ENCODE peak calls at places on chromosome 17, in four cellular contexts. M, X, V and Q are unnamed samples.

GRCh38 chr17:1495265-1495664 is 2.8 kb upstream of the MYO1C start:
- DNase-seq in V (no peak), X (no peak), M (no peak), Q (no peak)

GRCh38 chr17:65660947-65661346 is 99.5 kb upstream of the AXIN2 start:
- DNase-seq in V (no peak), X (no peak), M (no peak), Q (no peak)

GRCh38 chr17:67449065-67449464 is 72.0 kb downstream of the PITPNC1 start:
- DNase-seq in M (no peak), X (no peak), V (no peak), Q (no peak)

GRCh38 chr17:32943206-32943605 is 15.3 kb downstream of the TMEM98 start:
- DNase-seq in M (no peak), V (no peak), X (no peak), Q (no peak)

GRCh38 chr17:64747938-64748540 is 85.9 kb upstream of the SMURF2 start:
- DNase-seq in M (no peak), X (no peak), V (no peak), Q (no peak)

GRCh38 chr17:47423406-47424295 is 99.9 kb downstream of the EFCAB13 start:
- DNase-seq in V (peak; percentile 68), M (peak; percentile 23), X (peak; percentile 72), Q (peak; percentile 56)

GRCh38 chr17:18257747-18258355 is 687 bp downstream of the FLII start:
- DNase-seq in V (peak; percentile 87), M (peak; percentile 70), X (no peak), Q (peak; percentile 79)

GRCh38 chr17:48646183-48647102 is 20.3 kb upstream of the HOXB9 start:
- DNase-seq in V (peak; percentile 74), M (no peak), X (peak; percentile 75), Q (no peak)

GRCh38 chr17:45425984-45426413 is 6.7 kb downstream of the ARHGAP27 start:
- DNase-seq in M (no peak), V (peak; percentile 48), X (no peak), Q (peak; percentile 5)

GRCh38 chr17:45426561-45426960 is 6.1 kb downstream of the ARHGAP27 start:
- DNase-seq in V (no peak), M (no peak), X (no peak), Q (peak; percentile 3)

GRCh38 chr17:45423936-45424335 is 8.7 kb downstream of the ARHGAP27 start:
- DNase-seq in X (no peak), M (no peak), V (no peak), Q (no peak)

GRCh38 chr17:45424769-45425124 is 7.9 kb downstream of the ARHGAP27 start:
- DNase-seq in M (no peak), V (no peak), X (no peak), Q (no peak)

DNA sequence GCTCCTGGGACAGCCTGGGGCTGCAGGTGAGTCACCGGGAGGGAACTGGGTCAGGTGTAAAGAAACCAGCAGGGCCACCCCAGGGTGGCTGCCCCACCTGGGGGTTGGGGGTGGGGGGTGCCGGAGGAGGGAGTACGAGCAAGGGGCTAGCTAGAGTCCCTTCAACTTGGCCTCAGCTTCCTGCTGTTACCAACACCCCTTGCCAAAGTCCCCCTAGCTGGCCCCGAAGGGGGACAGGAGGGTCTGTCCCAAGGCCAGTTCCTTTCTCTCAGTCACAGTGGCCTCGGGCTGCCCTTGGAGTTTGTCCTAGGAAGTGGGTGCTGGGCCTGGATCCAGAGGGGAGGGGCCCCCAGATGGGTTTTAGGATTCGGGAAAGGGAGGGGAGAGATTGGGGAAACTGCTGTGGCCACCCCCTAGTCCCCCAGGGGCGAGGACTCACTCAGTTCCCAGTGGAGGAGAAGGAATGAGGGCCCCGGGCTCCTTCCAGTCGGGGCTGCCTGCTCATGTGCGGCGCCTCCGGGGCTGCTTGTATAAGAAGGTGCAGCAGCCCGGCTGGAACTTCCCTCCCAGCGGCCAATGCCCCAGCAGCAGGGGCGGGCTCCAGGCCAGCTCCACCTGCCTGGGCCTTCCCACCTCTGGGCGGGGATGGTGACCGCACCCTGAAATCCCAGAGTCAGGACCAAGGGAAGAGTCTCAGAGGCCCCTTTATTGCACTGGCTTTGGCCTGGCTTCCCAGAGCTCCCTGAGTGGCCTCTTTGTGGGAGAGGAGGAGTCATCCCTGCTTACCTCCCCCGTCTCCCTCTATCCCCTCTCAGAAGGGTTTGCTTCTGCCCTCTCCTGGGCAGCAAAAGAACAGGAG is 7.3 kb downstream of the ARHGAP27 start:
- DNase-seq in M (peak; percentile 97), V (peak; percentile 98), X (peak; percentile 82), Q (peak; percentile 94)
- H3K4me1 ChIP-seq in M (peaks cover 17% of the 10 kb centered on the region), V (no peaks in the 10 kb centered on the region), X (peaks cover 22% of the 10 kb centered on the region), Q (peaks cover 23% of the 10 kb centered on the region)

GRCh38 chr17:38967290-38967738 is at the start of gene FBXO47:
- DNase-seq in M (peak; percentile 82), V (peak; percentile 100), X (peak; percentile 92), Q (peak; percentile 93)
- H2AFZ ChIP-seq in M (peak within 1 kb of the TSS; percentile 84), V (peak within 1 kb of the TSS; percentile 61), X (peak within 1 kb of the TSS; percentile 93), Q (peak within 1 kb of the TSS; percentile 96)

GRCh38 chr17:49910094-49910857 is 58.7 kb upstream of the DLX4 start:
- DNase-seq in V (peak; percentile 90), X (peak; percentile 82), M (peak; percentile 80), Q (peak; percentile 84)
- H3K4me2 ChIP-seq in V (peak overlapping the region; percentile 78), X (peak overlapping the region; percentile 88), M (peak overlapping the region; percentile 64), Q (peak overlapping the region; percentile 97)

DNA sequence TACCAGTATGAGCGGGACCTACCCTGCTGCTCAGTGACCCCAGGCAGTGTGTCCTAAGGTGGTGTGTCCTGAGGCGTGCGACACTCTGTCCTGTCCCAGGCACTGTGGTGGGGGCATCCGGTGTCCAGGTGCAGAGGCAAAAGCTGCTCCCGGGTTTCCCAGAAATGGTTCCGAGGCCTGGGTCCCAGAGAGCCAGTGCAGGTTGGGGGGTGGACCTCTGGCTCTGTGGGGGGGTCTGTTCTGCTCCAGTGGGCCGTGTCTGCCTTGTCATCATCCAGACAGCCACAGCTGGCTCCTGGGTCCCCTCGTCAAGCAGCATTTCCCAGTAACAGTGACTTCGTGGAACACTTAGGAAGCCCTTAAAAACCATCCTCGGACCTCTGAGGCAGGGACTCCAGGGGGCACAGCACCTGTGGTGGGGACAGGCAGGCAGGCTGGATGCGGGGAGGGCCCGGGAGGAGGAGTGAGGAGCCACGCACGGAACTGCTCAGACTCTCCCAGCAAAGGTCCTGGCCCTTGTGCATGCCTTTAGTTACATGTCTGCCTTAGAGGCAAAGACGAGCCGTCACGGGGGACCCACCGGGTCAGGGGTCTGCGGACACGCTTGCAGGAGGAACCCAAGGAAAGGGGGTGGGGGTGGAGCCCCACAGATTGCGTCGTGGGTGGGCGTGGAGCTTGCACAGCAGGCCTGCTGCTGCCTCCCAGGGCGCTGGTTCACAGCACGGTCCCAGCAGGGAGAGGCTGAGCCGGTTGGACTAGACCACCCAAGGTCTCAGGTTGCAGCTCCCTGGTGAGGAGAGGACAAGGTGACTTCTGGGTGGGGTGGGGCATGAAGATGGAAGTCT is 5.6 kb downstream of the SLC16A3 start:
- DNase-seq in V (no peak), M (no peak), X (no peak), Q (no peak)
- H3K4me1 ChIP-seq in V (no peaks in the 10 kb centered on the region), M (peaks cover 80% of the 10 kb centered on the region), X (peaks cover 8% of the 10 kb centered on the region), Q (peaks cover 52% of the 10 kb centered on the region)

DNA sequence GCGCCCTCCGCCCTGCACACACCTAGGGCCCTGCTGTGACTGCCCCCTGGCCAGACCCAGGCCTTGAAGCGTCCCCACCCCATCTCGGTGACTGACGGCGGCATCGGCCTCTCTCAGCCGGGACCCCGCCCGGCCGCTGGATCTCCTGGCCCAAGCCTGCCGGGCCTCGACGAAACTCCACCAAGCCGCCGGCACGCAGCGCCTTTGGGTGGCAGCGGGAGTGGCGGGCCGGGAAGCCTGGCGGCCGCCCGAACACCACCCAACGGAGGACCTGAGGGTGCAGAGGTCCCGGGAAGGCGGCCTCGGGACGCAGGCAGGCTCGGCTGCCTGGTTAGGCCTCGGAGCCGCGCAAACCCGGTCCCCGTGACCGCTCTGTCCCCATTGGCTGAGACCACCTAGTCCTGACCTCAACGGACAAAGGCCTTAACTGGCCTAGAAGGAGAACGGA is 12.0 kb upstream of the TMEM97 start:
- DNase-seq in M (no peak), V (peak; percentile 91), X (peak; percentile 66), Q (no peak)
- H2AFZ ChIP-seq in M (no peak overlapping the region), V (no peak overlapping the region), X (peak overlapping the region; percentile 84), Q (no peak overlapping the region)

GRCh38 chr17:4509402-4509801 is 10.7 kb downstream of the SPNS2 start:
- DNase-seq in V (no peak), X (no peak), M (no peak), Q (no peak)
- H3K4me2 ChIP-seq in V (no peak overlapping the region), X (no peak overlapping the region), M (no peak overlapping the region), Q (no peak overlapping the region)

DNA sequence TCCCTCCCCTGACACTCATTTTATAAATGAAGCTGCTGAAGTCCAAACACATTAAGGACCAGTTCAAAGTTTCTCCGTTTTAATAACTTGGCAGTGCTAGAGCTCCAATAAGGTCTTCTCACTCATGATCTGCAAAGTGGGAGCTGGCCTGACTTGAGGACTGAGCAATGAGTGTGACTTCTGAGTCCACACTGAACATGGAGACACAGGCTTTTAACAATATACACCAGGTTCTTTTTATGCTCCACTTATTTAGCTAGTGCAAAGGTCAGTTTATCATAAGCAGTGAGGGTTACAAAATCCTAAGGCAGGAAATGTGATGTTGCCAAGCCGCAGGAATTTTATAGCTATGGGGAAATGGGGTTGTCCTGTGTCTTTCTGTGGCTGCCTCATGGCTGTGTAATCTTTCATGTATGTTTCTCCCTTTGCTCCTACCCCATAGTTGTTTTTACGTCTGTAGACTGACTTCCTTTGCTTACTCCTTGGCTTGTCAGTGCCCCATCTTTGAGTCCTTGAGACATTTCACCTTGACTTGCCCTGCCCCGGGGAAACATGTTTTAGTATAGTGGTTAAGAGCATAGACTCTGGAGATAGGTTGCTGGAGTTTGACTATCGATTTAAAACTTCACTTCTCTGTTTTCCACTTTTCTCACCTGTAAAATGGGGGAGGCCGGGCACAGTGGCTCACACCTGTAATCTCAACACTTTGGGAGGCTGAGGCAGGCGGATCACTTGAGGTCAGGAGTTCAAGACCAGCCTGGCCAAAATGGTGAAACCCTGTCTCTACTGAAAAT is 12.2 kb upstream of the MMD start:
- DNase-seq in V (no peak), X (no peak), M (peak; percentile 93), Q (peak; percentile 67)
- H3K4me1 ChIP-seq in V (no peaks in the 10 kb centered on the region), X (no peaks in the 10 kb centered on the region), M (peaks cover 41% of the 10 kb centered on the region), Q (peaks cover 27% of the 10 kb centered on the region)

DNA sequence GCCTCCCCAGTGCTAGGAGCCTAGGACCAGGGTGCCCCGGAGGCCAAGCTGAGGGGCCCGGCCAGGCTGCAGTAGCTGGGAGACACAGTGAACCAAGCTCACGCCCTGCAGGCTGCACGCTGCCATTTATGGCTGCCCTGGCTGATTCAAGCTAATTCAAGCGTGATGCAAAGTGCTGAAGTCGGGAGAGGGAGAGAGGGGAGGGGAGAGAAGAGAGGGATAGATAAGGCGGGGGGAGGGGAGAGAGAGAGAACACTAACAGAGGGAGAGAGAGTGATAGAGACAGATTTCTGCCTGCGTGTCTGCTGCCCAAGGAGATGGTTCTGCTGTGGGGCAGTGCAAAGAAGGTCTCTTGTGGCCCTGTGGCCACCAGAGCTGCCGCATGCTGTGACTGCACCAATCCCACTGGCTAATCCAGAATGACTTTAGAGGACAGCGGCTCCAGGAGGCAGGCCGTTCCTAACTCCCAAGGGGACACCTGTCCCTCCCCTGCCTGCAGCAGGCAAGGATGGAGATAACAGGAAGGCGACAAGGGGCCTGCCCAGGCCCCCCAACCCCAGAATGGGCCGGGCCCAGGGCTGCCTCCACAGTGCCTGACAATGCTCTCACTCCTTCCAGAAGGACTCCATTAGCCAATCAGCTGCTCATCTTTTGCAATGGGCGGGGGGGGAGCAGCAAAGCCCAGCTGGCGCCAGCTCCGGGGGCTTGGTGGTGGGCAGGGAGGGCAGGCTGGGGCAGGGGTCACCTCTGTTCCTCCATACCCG is 12.9 kb downstream of the MXRA7 start:
- DNase-seq in M (no peak), X (no peak), V (no peak), Q (peak; percentile 80)
- H2AFZ ChIP-seq in M (no peak overlapping the region), X (peak overlapping the region; percentile 8), V (no peak overlapping the region), Q (no peak overlapping the region)